ENCODE peak calls at places on chromosomes 2 and 18, in ten cellular contexts. One of them, this sample, is unnamed.

GRCh38 chr2:37201766-37202165 is 5.5 kb downstream of the CEBPZOS start:
- DNase-seq in AG09309: no peak
- DNase-seq in glutamatergic neuron: no peak
- DNase-seq in tibial artery: no peak
- DNase-seq in A673: no peak
- DNase-seq in left ventricle myocardium inferior: no peak
- DNase-seq in GM06990: no peak
- DNase-seq in osteocyte: no peak
- DNase-seq in transverse colon: no peak
- DNase-seq in AG04449: no peak
- DNase-seq in this sample: no peak

GRCh38 chr2:69683170-69683971 is 39.8 kb upstream of the AAK1 start:
- DNase-seq in AG09309: peak
- DNase-seq in glutamatergic neuron: no peak
- DNase-seq in tibial artery: no peak
- DNase-seq in A673: peak
- DNase-seq in left ventricle myocardium inferior: no peak
- DNase-seq in GM06990: no peak
- DNase-seq in osteocyte: no peak
- DNase-seq in transverse colon: no peak
- DNase-seq in AG04449: peak
- DNase-seq in this sample: no peak

GRCh38 chr2:74959106-74959751 is 786 bp downstream of the POLE4 start:
- DNase-seq in AG09309: no peak
- DNase-seq in glutamatergic neuron: no peak
- DNase-seq in tibial artery: no peak
- DNase-seq in A673: no peak
- DNase-seq in left ventricle myocardium inferior: no peak
- DNase-seq in GM06990: no peak
- DNase-seq in osteocyte: no peak
- DNase-seq in transverse colon: no peak
- DNase-seq in AG04449: no peak
- DNase-seq in this sample: no peak

GRCh38 chr2:197309369-197310231 is 980 bp downstream of the ANKRD44 start:
- DNase-seq in AG09309: no peak
- DNase-seq in glutamatergic neuron: peak
- DNase-seq in tibial artery: peak
- DNase-seq in A673: peak
- DNase-seq in left ventricle myocardium inferior: peak
- DNase-seq in GM06990: peak
- DNase-seq in osteocyte: no peak
- DNase-seq in transverse colon: peak
- DNase-seq in AG04449: no peak
- DNase-seq in this sample: peak

GRCh38 chr18:41244751-41245150 is 710.3 kb upstream of the PIK3C3 start:
- DNase-seq in AG09309: no peak
- DNase-seq in glutamatergic neuron: no peak
- DNase-seq in tibial artery: no peak
- DNase-seq in A673: no peak
- DNase-seq in left ventricle myocardium inferior: no peak
- DNase-seq in GM06990: no peak
- DNase-seq in osteocyte: no peak
- DNase-seq in transverse colon: no peak
- DNase-seq in AG04449: no peak
- DNase-seq in this sample: no peak

GRCh38 chr2:172162225-172162733 is 59.6 kb upstream of the DLX2 start:
- DNase-seq in AG09309: no peak
- DNase-seq in glutamatergic neuron: no peak
- DNase-seq in tibial artery: no peak
- DNase-seq in A673: no peak
- DNase-seq in left ventricle myocardium inferior: no peak
- DNase-seq in GM06990: no peak
- DNase-seq in osteocyte: no peak
- DNase-seq in transverse colon: no peak
- DNase-seq in AG04449: no peak
- DNase-seq in this sample: no peak

GRCh38 chr2:70400539-70400938 is 98.7 kb upstream of the FAM136A start:
- DNase-seq in AG09309: no peak
- DNase-seq in glutamatergic neuron: no peak
- DNase-seq in tibial artery: no peak
- DNase-seq in A673: no peak
- DNase-seq in left ventricle myocardium inferior: no peak
- DNase-seq in GM06990: no peak
- DNase-seq in osteocyte: no peak
- DNase-seq in transverse colon: no peak
- DNase-seq in AG04449: no peak
- DNase-seq in this sample: no peak

GRCh38 chr2:182103531-182103930 is 117.9 kb downstream of the PPP1R1C start:
- DNase-seq in AG09309: no peak
- DNase-seq in glutamatergic neuron: no peak
- DNase-seq in tibial artery: no peak
- DNase-seq in A673: no peak
- DNase-seq in left ventricle myocardium inferior: no peak
- DNase-seq in GM06990: no peak
- DNase-seq in osteocyte: no peak
- DNase-seq in transverse colon: no peak
- DNase-seq in AG04449: no peak
- DNase-seq in this sample: no peak

GRCh38 chr2:237759176-237759575 is 39.4 kb upstream of the RBM44 start:
- DNase-seq in AG09309: no peak
- DNase-seq in glutamatergic neuron: no peak
- DNase-seq in tibial artery: no peak
- DNase-seq in A673: no peak
- DNase-seq in left ventricle myocardium inferior: no peak
- DNase-seq in GM06990: no peak
- DNase-seq in osteocyte: no peak
- DNase-seq in transverse colon: no peak
- DNase-seq in AG04449: no peak
- DNase-seq in this sample: no peak

GRCh38 chr2:2916621-2917020 is 461.0 kb downstream of the EIPR1 start:
- DNase-seq in AG09309: no peak
- DNase-seq in glutamatergic neuron: no peak
- DNase-seq in tibial artery: no peak
- DNase-seq in A673: no peak
- DNase-seq in left ventricle myocardium inferior: no peak
- DNase-seq in GM06990: no peak
- DNase-seq in osteocyte: no peak
- DNase-seq in transverse colon: no peak
- DNase-seq in AG04449: no peak
- DNase-seq in this sample: no peak

GRCh38 chr2:191215205-191215604 is 30.0 kb upstream of the MYO1B start:
- DNase-seq in AG09309: no peak
- DNase-seq in glutamatergic neuron: no peak
- DNase-seq in tibial artery: no peak
- DNase-seq in A673: no peak
- DNase-seq in left ventricle myocardium inferior: no peak
- DNase-seq in GM06990: no peak
- DNase-seq in osteocyte: no peak
- DNase-seq in transverse colon: no peak
- DNase-seq in AG04449: no peak
- DNase-seq in this sample: no peak

GRCh38 chr2:239553376-239554000 is 152.7 kb upstream of the HDAC4 start:
- DNase-seq in AG09309: no peak
- DNase-seq in glutamatergic neuron: peak
- DNase-seq in tibial artery: no peak
- DNase-seq in A673: no peak
- DNase-seq in left ventricle myocardium inferior: no peak
- DNase-seq in GM06990: no peak
- DNase-seq in osteocyte: no peak
- DNase-seq in transverse colon: no peak
- DNase-seq in AG04449: no peak
- DNase-seq in this sample: no peak

GRCh38 chr18:2970762-2971659 is 41.9 kb downstream of the LPIN2 start:
- DNase-seq in AG09309: no peak
- DNase-seq in glutamatergic neuron: no peak
- DNase-seq in tibial artery: no peak
- DNase-seq in A673: no peak
- DNase-seq in left ventricle myocardium inferior: no peak
- DNase-seq in GM06990: peak
- DNase-seq in osteocyte: no peak
- DNase-seq in transverse colon: no peak
- DNase-seq in AG04449: no peak
- DNase-seq in this sample: no peak

DNA sequence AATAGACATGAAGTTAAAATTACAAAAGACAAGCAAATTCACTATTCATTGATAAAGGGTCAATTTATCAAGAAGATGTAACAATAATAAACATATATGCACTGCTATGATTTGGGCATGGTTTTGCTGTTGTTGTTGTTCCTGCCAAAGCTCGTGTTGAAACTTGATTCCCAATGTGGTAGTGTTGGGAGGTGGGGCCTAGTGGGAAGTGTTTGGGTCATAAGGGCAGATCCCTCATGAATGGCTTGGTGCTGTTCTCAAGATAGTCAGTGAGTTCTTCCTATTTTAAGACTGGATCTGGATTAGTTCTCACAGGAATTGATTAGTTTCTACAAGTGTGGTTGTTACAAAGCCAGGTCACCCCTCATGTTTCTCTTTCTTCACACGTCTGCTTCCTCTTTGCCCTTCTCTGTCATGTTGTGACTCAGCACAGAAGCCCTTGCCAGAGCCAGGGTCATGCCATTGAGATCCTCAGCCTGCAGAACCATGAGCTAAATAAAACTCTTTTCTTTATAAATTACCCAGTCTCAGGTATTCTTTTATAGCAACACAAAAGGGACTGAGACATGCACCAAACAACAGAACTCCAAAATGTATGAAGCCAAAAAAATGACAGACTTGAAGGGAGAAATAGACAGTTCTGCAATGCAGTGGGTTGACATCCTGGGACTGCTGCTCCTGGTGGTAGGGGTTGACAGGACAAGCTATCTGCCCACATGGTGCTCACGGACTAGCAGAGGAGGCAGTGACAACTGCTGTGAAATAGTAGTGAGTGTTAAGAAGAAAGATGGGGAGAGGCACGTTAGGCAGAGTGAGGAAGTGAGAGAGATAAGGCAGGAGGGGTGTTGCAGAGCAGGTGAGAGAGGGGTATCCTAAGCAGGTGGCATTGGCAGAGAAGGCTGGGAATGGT is 18.6 kb upstream of the SKA1 start:
- DNase-seq in AG09309: no peak
- DNase-seq in glutamatergic neuron: no peak
- DNase-seq in tibial artery: no peak
- DNase-seq in A673: no peak
- DNase-seq in left ventricle myocardium inferior: no peak
- DNase-seq in GM06990: peak
- DNase-seq in osteocyte: no peak
- DNase-seq in transverse colon: no peak
- DNase-seq in AG04449: no peak
- DNase-seq in this sample: peak
- TF ChIP-seq CTCF in AG09309: peak
- TF ChIP-seq CTCF in glutamatergic neuron: no peak
- TF ChIP-seq CTCF in tibial artery: no peak
- TF ChIP-seq CTCF in A673: no peak
- TF ChIP-seq CTCF in left ventricle myocardium inferior: no peak
- TF ChIP-seq CTCF in GM06990: peak
- TF ChIP-seq CTCF in osteocyte: no peak
- TF ChIP-seq CTCF in transverse colon: no peak
- TF ChIP-seq CTCF in AG04449: no peak
- TF ChIP-seq CTCF in this sample: peak

DNA sequence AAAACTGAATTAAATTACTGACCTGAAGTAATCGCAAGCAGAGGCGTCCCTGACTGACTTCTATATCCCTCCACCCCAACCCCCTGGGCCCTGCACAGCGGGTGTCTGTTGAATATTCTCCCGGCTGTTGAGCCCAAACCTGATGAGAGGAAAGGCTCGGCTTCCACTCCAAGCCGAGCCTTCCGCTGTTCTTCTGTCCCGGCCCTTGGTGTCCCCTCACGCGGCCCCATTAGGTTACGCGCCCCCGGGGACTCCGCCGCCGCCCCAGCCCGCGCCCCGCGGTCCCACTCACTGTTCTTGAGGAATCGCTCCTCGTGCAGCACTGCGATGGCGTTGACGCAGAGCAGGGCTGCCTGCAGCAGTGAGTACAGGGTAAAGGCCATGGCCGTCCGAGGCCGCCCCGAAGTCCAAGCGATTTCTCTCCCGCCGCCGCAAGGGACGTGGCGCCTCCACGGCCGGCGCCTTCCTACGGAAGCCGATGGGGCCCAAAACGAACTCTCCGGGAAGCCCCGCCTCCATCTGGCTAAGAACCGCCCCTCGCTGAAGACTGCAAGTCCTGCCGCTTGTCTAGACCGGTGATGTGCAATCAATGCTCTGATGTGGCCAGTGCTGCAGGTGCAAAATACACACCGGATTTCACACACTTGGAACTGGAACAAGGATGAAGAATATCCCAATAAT is at the start of gene IER3IP1:
- DNase-seq in AG09309: peak
- DNase-seq in glutamatergic neuron: peak
- DNase-seq in tibial artery: peak
- DNase-seq in A673: peak
- DNase-seq in left ventricle myocardium inferior: peak
- DNase-seq in GM06990: peak
- DNase-seq in osteocyte: peak
- DNase-seq in transverse colon: peak
- DNase-seq in AG04449: peak
- DNase-seq in this sample: peak
- TF ChIP-seq CTCF in AG09309: peak
- TF ChIP-seq CTCF in glutamatergic neuron: no peak
- TF ChIP-seq CTCF in tibial artery: no peak
- TF ChIP-seq CTCF in A673: peak
- TF ChIP-seq CTCF in left ventricle myocardium inferior: peak
- TF ChIP-seq CTCF in GM06990: peak
- TF ChIP-seq CTCF in osteocyte: peak
- TF ChIP-seq CTCF in transverse colon: peak
- TF ChIP-seq CTCF in AG04449: peak
- TF ChIP-seq CTCF in this sample: no peak

GRCh38 chr2:50901510-50901909 is 130.4 kb downstream of the NRXN1 start:
- DNase-seq in AG09309: no peak
- DNase-seq in glutamatergic neuron: no peak
- DNase-seq in tibial artery: no peak
- DNase-seq in A673: no peak
- DNase-seq in left ventricle myocardium inferior: no peak
- DNase-seq in GM06990: no peak
- DNase-seq in osteocyte: no peak
- DNase-seq in transverse colon: no peak
- DNase-seq in AG04449: no peak
- DNase-seq in this sample: no peak
- TF ChIP-seq CTCF in AG09309: no peak
- TF ChIP-seq CTCF in glutamatergic neuron: no peak
- TF ChIP-seq CTCF in tibial artery: no peak
- TF ChIP-seq CTCF in A673: no peak
- TF ChIP-seq CTCF in left ventricle myocardium inferior: no peak
- TF ChIP-seq CTCF in GM06990: no peak
- TF ChIP-seq CTCF in osteocyte: no peak
- TF ChIP-seq CTCF in transverse colon: no peak
- TF ChIP-seq CTCF in AG04449: no peak
- TF ChIP-seq CTCF in this sample: no peak

DNA sequence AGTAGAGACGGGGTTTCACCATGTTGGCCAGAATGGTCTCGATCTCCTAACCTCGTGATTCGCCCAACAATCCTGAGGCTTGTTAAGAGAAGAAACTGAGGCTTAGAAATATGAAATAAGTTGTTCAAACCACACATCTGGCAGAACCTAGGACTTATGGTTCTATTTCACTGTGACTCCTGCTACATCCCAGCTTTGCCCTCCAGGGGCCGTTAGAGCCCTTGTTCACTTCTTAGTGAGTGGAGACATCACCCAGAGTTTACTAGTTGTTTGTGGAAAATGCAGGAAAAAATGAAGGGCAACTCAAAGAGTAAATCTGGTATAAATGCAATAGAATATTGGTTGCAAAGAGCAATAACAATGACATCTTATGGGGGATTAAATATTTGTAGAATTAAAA is 43.9 kb downstream of the MARCHF4 start:
- DNase-seq in AG09309: no peak
- DNase-seq in glutamatergic neuron: no peak
- DNase-seq in tibial artery: no peak
- DNase-seq in A673: peak
- DNase-seq in left ventricle myocardium inferior: no peak
- DNase-seq in GM06990: no peak
- DNase-seq in osteocyte: no peak
- DNase-seq in transverse colon: no peak
- DNase-seq in AG04449: no peak
- DNase-seq in this sample: no peak
- TF ChIP-seq CTCF in AG09309: peak
- TF ChIP-seq CTCF in glutamatergic neuron: no peak
- TF ChIP-seq CTCF in tibial artery: no peak
- TF ChIP-seq CTCF in A673: peak
- TF ChIP-seq CTCF in left ventricle myocardium inferior: no peak
- TF ChIP-seq CTCF in GM06990: peak
- TF ChIP-seq CTCF in osteocyte: peak
- TF ChIP-seq CTCF in transverse colon: no peak
- TF ChIP-seq CTCF in AG04449: peak
- TF ChIP-seq CTCF in this sample: no peak

This sample was measured in GM13976.